ENCODE peak calls at places on chromosomes 2 and 18, in nine cellular contexts. L, K, U, S, I, Y, Q, C and Z are unnamed samples.

GRCh38 chr2:143205106-143205764 is 76.0 kb downstream of the ARHGAP15 start:
- DNase-seq in K (no peak), S (no peak), Q (no peak), C (peak; percentile 5), L (no peak), Y (no peak), U (no peak), I (peak; percentile 39), Z (no peak)

GRCh38 chr2:233430091-233430490 is 75.8 kb downstream of the DGKD start:
- DNase-seq in K (no peak), L (peak; percentile 69), U (no peak), Y (no peak), S (no peak), I (no peak), Q (no peak), C (peak; percentile 35), Z (no peak)

GRCh38 chr2:150596071-150596470 is 108.6 kb upstream of the RND3 start:
- DNase-seq in K (no peak), I (peak; percentile 82), U (no peak), Q (no peak), C (peak; percentile 88), S (no peak), L (peak; percentile 66), Y (no peak), Z (no peak)

GRCh38 chr18:35197286-35197685 is 43.5 kb upstream of the ZNF397 start:
- DNase-seq in Y (no peak), L (no peak), Q (no peak), S (no peak), K (no peak), I (no peak), C (peak; percentile 9), U (no peak), Z (no peak)

GRCh38 chr2:173427887-173428683 is 73.4 kb downstream of the CDCA7 start:
- DNase-seq in U (peak; percentile 62), K (peak; percentile 31), S (no peak), C (peak; percentile 84), Q (no peak), I (peak; percentile 79), L (no peak), Y (peak; percentile 51), Z (peak; percentile 43)

GRCh38 chr2:239940861-239941570 is 84.1 kb downstream of the NDUFA10 start:
- DNase-seq in I (no peak), Q (no peak), K (no peak), Y (no peak), C (no peak), U (no peak), L (no peak), S (peak; percentile 45), Z (no peak)

GRCh38 chr2:142037744-142038143 is 93.1 kb downstream of the LRP1B start:
- DNase-seq in C (peak; percentile 49), K (no peak), L (no peak), U (no peak), Y (peak; percentile 56), I (peak; percentile 29), Q (no peak), S (no peak), Z (no peak)

GRCh38 chr2:60472026-60472425 is 81.4 kb downstream of the BCL11A start:
- DNase-seq in Y (no peak), U (no peak), S (no peak), K (no peak), Q (no peak), I (no peak), L (no peak), C (no peak), Z (no peak)

GRCh38 chr2:1640301-1641135 is 103.8 kb downstream of the PXDN start:
- DNase-seq in C (no peak), S (no peak), K (no peak), L (no peak), Q (no peak), I (no peak), U (no peak), Y (no peak), Z (no peak)

GRCh38 chr2:120445431-120446143 is 99.7 kb downstream of the INHBB start:
- DNase-seq in L (no peak), I (peak; percentile 22), Q (peak; percentile 70), C (peak; percentile 35), S (no peak), K (no peak), U (no peak), Y (peak; percentile 45), Z (no peak)

GRCh38 chr2:32632089-32632488 is 4.2 kb downstream of the TTC27 start:
- DNase-seq in L (no peak), U (peak; percentile 4), K (no peak), S (no peak), Q (no peak), Y (no peak), I (peak; percentile 56), C (peak; percentile 60), Z (no peak)

GRCh38 chr18:62768172-62768943 is 53.0 kb downstream of the PHLPP1 start:
- DNase-seq in I (peak; percentile 44), Q (no peak), U (no peak), K (no peak), L (no peak), Y (no peak), C (peak; percentile 35), S (no peak), Z (no peak)

GRCh38 chr2:181989099-181989498 is 3.4 kb downstream of the PPP1R1C start:
- DNase-seq in U (no peak), C (no peak), S (no peak), L (no peak), Y (peak; percentile 59), Q (no peak), K (no peak), I (no peak), Z (no peak)

GRCh38 chr2:181984814-181985631 is 630 bp upstream of the PPP1R1C start:
- DNase-seq in Y (peak; percentile 13), I (peak; percentile 27), U (no peak), S (no peak), K (no peak), L (no peak), Q (no peak), C (no peak), Z (no peak)

GRCh38 chr2:181985632-181986205 is at the start of gene PPP1R1C:
- DNase-seq in L (no peak), C (no peak), U (no peak), Y (no peak), S (no peak), I (no peak), K (no peak), Q (no peak), Z (no peak)

GRCh38 chr2:181991171-181991885 is 5.7 kb downstream of the PPP1R1C start:
- DNase-seq in K (no peak), I (no peak), Q (no peak), U (no peak), L (no peak), C (no peak), Y (no peak), S (no peak), Z (no peak)

DNA sequence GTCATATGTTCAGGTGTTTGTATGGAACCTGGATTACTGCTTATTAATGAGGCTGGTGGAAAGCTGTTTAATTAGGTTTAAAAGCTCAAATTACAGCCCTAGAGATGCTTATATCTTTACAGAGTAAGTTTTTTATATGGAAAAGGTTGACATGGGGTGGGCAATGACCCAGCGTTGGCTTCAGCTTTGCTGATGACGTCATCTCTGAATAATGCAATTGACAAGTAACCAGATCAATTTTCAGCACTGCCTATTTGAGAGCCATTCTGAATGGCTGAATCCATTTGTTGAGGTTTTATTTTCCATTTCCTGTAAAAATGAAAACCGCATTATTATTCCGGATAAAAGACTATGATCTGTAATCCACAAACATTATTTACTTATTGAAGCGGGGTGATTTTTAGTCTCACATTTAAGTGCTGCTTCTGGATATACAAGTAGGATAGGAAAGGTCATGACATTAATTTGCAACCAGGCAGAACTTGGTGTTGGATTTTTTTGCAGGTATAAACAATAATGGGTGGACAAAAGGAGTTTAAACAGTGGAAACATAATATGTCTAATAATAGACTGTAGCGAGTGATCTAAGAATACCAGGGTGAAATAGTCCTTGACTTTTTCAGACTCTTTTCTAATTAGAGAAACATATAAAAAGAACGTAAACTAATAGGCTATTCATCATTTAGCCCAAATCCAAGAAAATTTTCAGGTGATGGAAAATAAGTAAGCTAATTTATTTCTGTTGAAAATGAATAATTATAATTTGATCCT is 2.7 kb downstream of the PPP1R1C start:
- DNase-seq in L (no peak), S (no peak), K (no peak), Q (no peak), Y (no peak), I (no peak), C (peak; percentile 13), U (no peak), Z (no peak)
- H3K4me3 ChIP-seq in L (no peak overlapping the region), S (no peak overlapping the region), K (no peak overlapping the region), Q (no peak overlapping the region), Y (no peak overlapping the region), I (no peak overlapping the region), C (no peak overlapping the region), U (no peak overlapping the region), Z (peak overlapping the region; percentile 23)

GRCh38 chr2:63408530-63408929 is 179.7 kb downstream of the WDPCP start:
- DNase-seq in C (no peak), Y (no peak), Q (no peak), U (no peak), L (no peak), S (no peak), I (no peak), K (no peak), Z (no peak)
- H3K4me3 ChIP-seq in C (no peak overlapping the region), Y (no peak overlapping the region), Q (no peak overlapping the region), U (no peak overlapping the region), L (no peak overlapping the region), S (no peak overlapping the region), I (no peak overlapping the region), K (no peak overlapping the region), Z (no peak overlapping the region)

DNA sequence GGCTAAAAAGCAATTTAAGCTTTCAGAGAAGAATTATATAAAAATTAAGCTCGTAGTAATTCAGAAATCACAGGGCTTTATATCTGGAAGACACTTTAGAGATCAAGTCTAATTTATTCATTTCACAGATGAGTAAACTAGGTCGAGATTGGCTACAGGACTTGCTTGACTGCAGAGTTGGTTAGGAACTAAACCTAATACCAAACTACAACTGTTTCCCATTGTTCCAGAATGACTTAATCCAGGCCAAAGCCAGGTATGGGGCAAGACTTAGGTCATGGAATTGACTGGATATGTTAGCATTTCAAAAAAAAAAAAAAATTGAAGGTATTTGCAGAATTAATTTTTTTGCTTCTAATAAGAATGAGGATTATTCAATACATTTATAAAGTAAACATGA is 146.1 kb downstream of the RIT2 start:
- DNase-seq in Y (no peak), Q (no peak), I (no peak), S (no peak), K (no peak), L (no peak), U (no peak), C (no peak), Z (no peak)
- H3K4me3 ChIP-seq in Y (no peak overlapping the region), Q (no peak overlapping the region), I (no peak overlapping the region), S (no peak overlapping the region), K (no peak overlapping the region), L (no peak overlapping the region), U (no peak overlapping the region), C (no peak overlapping the region), Z (no peak overlapping the region)

DNA sequence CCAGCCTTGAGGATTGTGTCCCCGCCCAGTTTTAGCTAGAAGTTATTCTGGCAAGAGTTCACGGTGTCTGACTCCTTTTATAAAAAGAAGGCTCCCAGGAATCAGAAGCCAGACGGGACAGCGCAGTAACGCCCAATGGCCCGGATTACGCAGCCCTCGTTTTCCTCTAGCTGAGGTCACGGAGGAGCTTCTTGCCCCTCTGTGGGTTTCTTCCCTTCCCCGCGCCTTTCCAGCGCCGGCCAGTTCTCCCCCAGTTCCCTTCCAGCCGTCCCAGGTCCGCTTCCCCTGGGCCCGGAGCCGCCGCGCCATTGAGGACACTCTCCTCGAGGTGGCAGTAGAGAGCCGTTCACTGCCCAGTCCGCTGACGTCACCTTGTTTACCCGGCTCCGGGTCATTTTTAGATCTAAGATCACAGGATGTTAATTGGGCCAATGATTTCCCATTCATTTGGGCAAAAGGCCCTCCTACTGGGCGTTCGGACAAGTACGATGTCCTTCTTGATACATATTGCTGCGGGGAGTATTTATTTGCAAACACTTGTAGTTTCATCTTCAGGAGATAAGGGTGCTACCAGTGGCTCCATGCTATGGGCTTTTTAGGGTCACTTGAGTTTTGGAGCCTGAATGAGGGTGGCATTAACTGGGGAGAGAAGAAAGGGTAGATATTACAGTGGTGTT is 81.5 kb upstream of the PPM1B start:
- DNase-seq in S (peak; percentile 81), Y (peak; percentile 89), U (peak; percentile 6), L (peak; percentile 13), K (peak; percentile 84), Q (peak; percentile 85), C (peak; percentile 61), I (peak; percentile 74), Z (peak; percentile 85)
- H3K4me3 ChIP-seq in S (peak overlapping the region; percentile 27), Y (peak overlapping the region; percentile 5), U (peak overlapping the region; percentile 41), L (peak overlapping the region; percentile 27), K (peak overlapping the region; percentile 57), Q (peak overlapping the region; percentile 27), C (peak overlapping the region; percentile 60), I (peak overlapping the region; percentile 59), Z (peak overlapping the region; percentile 46)